ENCODE peak calls at places on chromosomes 7 and 10, in eight cellular contexts. Q is GM23248; U is tibial nerve; S is NB4; V is CD4-positive, alpha-beta memory T cell; Z is AG09309; C is naive thymus-derived CD4-positive, alpha-beta T cell; K is AG10803. D is an unnamed sample.

GRCh38 chr10:77675347-77675746 is 37.7 kb upstream of the KCNMA1 start:
- DNase-seq in K (no peak), U (no peak), Z (no peak), V (no peak), S (peak; percentile 17), C (no peak), Q (no peak), D (no peak)

GRCh38 chr7:93914581-93915066 is 6.9 kb upstream of the GNG11 start:
- DNase-seq in Q (peak; percentile 63), V (no peak), S (no peak), C (no peak), K (peak; percentile 57), Z (no peak), U (no peak), D (no peak)

GRCh38 chr10:11164806-11165590 is 147.3 kb downstream of the CELF2 start:
- DNase-seq in V (peak; percentile 71), C (peak; percentile 65), K (peak; percentile 81), S (peak; percentile 83), U (peak; percentile 91), Q (peak; percentile 93), Z (peak; percentile 20), D (no peak)

GRCh38 chr7:74430961-74431466 is 22.7 kb upstream of the GTF2IRD1 start:
- DNase-seq in Q (no peak), S (no peak), C (no peak), V (no peak), Z (no peak), U (no peak), K (no peak), D (no peak)

GRCh38 chr10:60025279-60025678 is 118.9 kb upstream of the CCDC6 start:
- DNase-seq in K (no peak), V (no peak), Z (no peak), C (no peak), Q (no peak), U (no peak), S (no peak), D (no peak)

GRCh38 chr10:72832701-72833100 is 60.8 kb upstream of the OIT3 start:
- DNase-seq in Z (no peak), K (peak; percentile 10), V (no peak), U (no peak), S (no peak), Q (no peak), C (no peak), D (no peak)

GRCh38 chr7:134691820-134692705 is 45.4 kb downstream of the BPGM start:
- DNase-seq in Q (peak; percentile 78), C (no peak), U (no peak), K (peak; percentile 70), S (no peak), Z (peak; percentile 77), V (no peak), D (no peak)

GRCh38 chr10:110636932-110637557 is 7.1 kb upstream of the RBM20 start:
- DNase-seq in C (no peak), U (no peak), Q (no peak), V (no peak), K (no peak), Z (no peak), S (peak; percentile 25), D (peak; percentile 28)

GRCh38 chr7:131480384-131481315 is 75.8 kb downstream of the PODXL start:
- DNase-seq in K (peak; percentile 59), U (no peak), Z (no peak), V (no peak), S (no peak), C (no peak), Q (no peak), D (no peak)

GRCh38 chr10:131436467-131436866 is 124.9 kb upstream of the TCERG1L start:
- DNase-seq in V (no peak), S (no peak), Q (peak; percentile 26), C (no peak), Z (no peak), K (no peak), U (no peak), D (no peak)
- H3K4me3 ChIP-seq in V (no peak overlapping the region), S (no peak overlapping the region), Q (no peak overlapping the region), C (no peak overlapping the region), Z (no peak overlapping the region), K (no peak overlapping the region), U (no peak overlapping the region), D (no peak overlapping the region)

GRCh38 chr7:108920490-108920889 is 350.8 kb downstream of the DNAJB9 start:
- DNase-seq in U (no peak), K (no peak), C (no peak), S (no peak), Z (no peak), Q (no peak), V (no peak), D (no peak)
- H3K4me3 ChIP-seq in U (no peak overlapping the region), K (no peak overlapping the region), C (no peak overlapping the region), S (no peak overlapping the region), Z (no peak overlapping the region), Q (no peak overlapping the region), V (no peak overlapping the region), D (no peak overlapping the region)

DNA sequence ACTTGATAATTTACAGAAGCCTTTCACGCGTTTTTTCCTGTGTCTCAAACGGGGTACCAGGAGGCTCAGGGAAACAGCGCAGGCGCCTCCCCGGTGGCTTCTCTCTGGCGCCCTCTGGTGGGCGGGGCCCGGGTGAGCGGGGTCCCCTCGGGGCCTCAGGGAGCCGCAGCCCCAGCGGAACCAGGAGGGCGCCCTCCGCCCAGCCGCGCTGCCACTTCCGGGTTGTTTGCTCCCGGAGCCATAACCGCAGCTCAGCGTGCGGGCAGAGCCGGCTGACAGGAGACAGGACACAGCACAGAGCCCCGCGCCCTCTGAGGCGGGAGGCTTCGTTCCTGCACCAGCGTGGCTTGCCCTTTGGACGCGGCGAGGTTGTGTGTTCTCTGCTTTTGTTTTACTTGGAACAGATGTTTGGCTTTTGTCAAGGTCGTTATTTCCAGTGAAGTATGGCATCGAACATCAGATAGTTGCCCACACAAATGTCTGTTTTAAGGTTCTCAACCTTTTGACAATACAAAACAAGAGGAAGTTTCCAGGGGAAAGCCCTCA is 6.9 kb upstream of the CYP2E1 start:
- DNase-seq in Z (no peak), U (peak; percentile 60), V (peak; percentile 83), K (peak; percentile 63), S (peak; percentile 95), C (peak; percentile 87), Q (peak; percentile 82), D (peak; percentile 85)
- H3K4me3 ChIP-seq in Z (peak overlapping the region; percentile 28), U (peak overlapping the region; percentile 37), V (peak overlapping the region; percentile 36), K (peak overlapping the region; percentile 69), S (peak overlapping the region; percentile 60), C (peak overlapping the region; percentile 61), Q (peak overlapping the region; percentile 75), D (peak overlapping the region; percentile 53)

GRCh38 chr10:3624367-3624766 is 160.6 kb downstream of the KLF6 start:
- DNase-seq in Q (peak; percentile 69), C (no peak), S (no peak), V (no peak), Z (peak; percentile 88), K (peak; percentile 8), U (no peak), D (no peak)

GRCh38 chr10:3622845-3623621 is 162.0 kb downstream of the KLF6 start:
- DNase-seq in Q (no peak), U (no peak), Z (no peak), K (peak; percentile 8), C (no peak), S (no peak), V (peak; percentile 4), D (no peak)

GRCh38 chr10:3622427-3622826 is 162.6 kb downstream of the KLF6 start:
- DNase-seq in U (no peak), V (no peak), Z (no peak), Q (no peak), K (no peak), C (no peak), S (peak; percentile 11), D (no peak)

GRCh38 chr10:3625959-3626751 is 158.9 kb downstream of the KLF6 start:
- DNase-seq in U (no peak), Q (peak; percentile 61), K (peak; percentile 43), S (no peak), V (no peak), C (no peak), Z (peak; percentile 65), D (no peak)

DNA sequence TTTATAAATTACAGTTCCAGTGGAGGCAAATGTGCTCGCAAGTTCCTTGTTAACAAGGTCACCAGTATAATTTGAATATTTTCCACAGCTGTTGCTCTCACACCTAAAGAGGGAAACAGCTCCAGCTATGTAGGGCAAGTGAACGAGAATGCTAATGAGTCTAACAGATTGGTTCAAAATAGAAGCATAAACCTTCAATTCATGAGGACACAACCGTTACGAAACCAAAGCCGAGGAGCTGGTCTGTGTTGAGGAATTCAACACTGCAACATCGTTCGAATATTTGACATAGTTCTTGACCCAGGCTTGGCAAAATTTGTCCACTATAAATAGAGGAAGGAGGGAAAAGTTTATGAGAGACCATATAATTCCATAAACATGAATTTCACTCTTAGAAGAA is 161.3 kb downstream of the KLF6 start:
- DNase-seq in S (no peak), Z (peak; percentile 86), V (no peak), U (no peak), K (peak; percentile 79), Q (peak; percentile 62), C (no peak), D (no peak)
- H3K4me3 ChIP-seq in S (no peak overlapping the region), Z (no peak overlapping the region), V (no peak overlapping the region), U (no peak overlapping the region), K (no peak overlapping the region), Q (peak overlapping the region; percentile 11), C (no peak overlapping the region), D (no peak overlapping the region)

GRCh38 chr7:85184599-85185354 is 2.1 kb downstream of the SEMA3D start:
- DNase-seq in C (no peak), Q (peak; percentile 64), Z (no peak), U (no peak), V (no peak), K (peak; percentile 40), S (no peak), D (peak; percentile 57)
- H3K4me3 ChIP-seq in C (no peak overlapping the region), Q (peak overlapping the region; percentile 76), Z (peak overlapping the region; percentile 95), U (peak overlapping the region; percentile 69), V (no peak overlapping the region), K (peak overlapping the region; percentile 83), S (no peak overlapping the region), D (peak overlapping the region; percentile 86)

DNA sequence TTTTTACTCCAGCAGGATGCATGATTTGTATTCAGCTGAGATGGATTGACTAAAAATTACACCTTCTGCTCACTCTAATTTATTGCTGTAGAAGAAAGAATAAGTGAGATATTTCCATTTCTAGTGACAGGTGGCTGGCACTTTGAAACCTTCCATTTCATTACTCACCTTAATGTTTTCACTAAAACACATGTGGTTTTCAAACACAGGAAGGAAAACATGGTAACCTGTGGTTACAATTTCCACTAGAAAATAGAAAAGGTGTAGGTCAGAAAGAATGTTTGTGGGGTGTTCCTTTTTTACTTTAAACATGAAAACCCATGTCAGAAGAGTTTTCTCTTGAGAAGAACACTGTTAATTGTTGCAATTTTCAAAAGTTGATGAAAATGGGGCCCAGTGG is 12.0 kb upstream of the PRKCQ start:
- DNase-seq in C (peak; percentile 72), Z (no peak), Q (no peak), V (peak; percentile 71), U (no peak), K (no peak), S (no peak), D (no peak)
- H3K4me3 ChIP-seq in C (peak overlapping the region; percentile 38), Z (no peak overlapping the region), Q (no peak overlapping the region), V (no peak overlapping the region), U (no peak overlapping the region), K (no peak overlapping the region), S (no peak overlapping the region), D (no peak overlapping the region)